ENCODE peak calls at places on chromosomes 2 and 18, in seven cellular contexts. V is sigmoid colon; Z is uterus; T is Peyer's patch; L is aorta; Y is CD8-positive, alpha-beta memory T cell; E is psoas muscle. W is an unnamed sample. For H3K4me1 and H3K36me3, the result is how much of the 10 kb centered on the place peaks cover.

GRCh38 chr2:157261199-157261782 is 3.8 kb downstream of the GALNT5 start:
- DNase-seq in Y (no peak), E (no peak), Z (no peak), V (no peak), L (no peak), T (peak), W (no peak)

GRCh38 chr2:205712508-205712907 is 30.2 kb downstream of the NRP2 start:
- DNase-seq in T (no peak), Z (no peak), Y (no peak), L (no peak), E (no peak), V (no peak), W (no peak)

GRCh38 chr18:55116855-55117254 is 157.6 kb upstream of the CCDC68 start:
- DNase-seq in T (no peak), Z (no peak), L (no peak), V (no peak), Y (no peak), E (no peak), W (no peak)

GRCh38 chr2:10544252-10544651 is 96.1 kb upstream of the ODC1 start:
- DNase-seq in V (no peak), E (no peak), T (no peak), L (no peak), Y (no peak), Z (no peak), W (no peak)

GRCh38 chr2:28869494-28870145 is 489 bp downstream of the TRMT61B start:
- DNase-seq in T (no peak), E (no peak), V (peak), Y (no peak), L (no peak), Z (no peak), W (peak)

GRCh38 chr2:120204022-120204405 is 19.2 kb downstream of the TMEM185B start:
- DNase-seq in Y (no peak), E (no peak), Z (no peak), V (no peak), T (no peak), L (no peak), W (no peak)

GRCh38 chr18:69995774-69996173 is 48.1 kb upstream of the CD226 start:
- DNase-seq in Z (no peak), V (no peak), Y (no peak), T (no peak), E (no peak), L (no peak), W (no peak)

GRCh38 chr18:59189746-59190145 is 30.2 kb upstream of the GRP start:
- DNase-seq in Y (no peak), E (no peak), Z (no peak), T (no peak), L (no peak), V (no peak), W (no peak)

GRCh38 chr2:21633531-21634310 is 510.0 kb downstream of the TDRD15 start:
- DNase-seq in E (no peak), L (no peak), Y (no peak), Z (no peak), V (no peak), T (no peak), W (no peak)

GRCh38 chr2:201021914-201022313 is 49.6 kb downstream of the HYCC2 start:
- DNase-seq in T (no peak), Z (no peak), E (no peak), L (no peak), Y (no peak), V (no peak), W (no peak)

GRCh38 chr2:230879271-230879882 is 14.6 kb downstream of the ITM2C start:
- DNase-seq in T (peak), V (peak), Y (no peak), E (no peak), Z (no peak), L (no peak), W (peak)

GRCh38 chr2:196479350-196479749 is 160.2 kb upstream of the CCDC150 start:
- DNase-seq in Y (no peak), T (no peak), E (no peak), L (no peak), Z (no peak), V (no peak), W (no peak)

GRCh38 chr18:51266736-51267135 is 69.3 kb upstream of the MEX3C start:
- DNase-seq in L (no peak), Y (no peak), V (no peak), T (no peak), Z (no peak), E (no peak), W (no peak)

GRCh38 chr2:238224636-238225035 is 15.2 kb downstream of the HES6 start:
- DNase-seq in L (no peak), Z (no peak), Y (no peak), E (no peak), V (no peak), T (no peak), W (no peak)

GRCh38 chr2:225824748-225825449 is 425.4 kb downstream of the NYAP2 start:
- DNase-seq in Z (no peak), L (no peak), Y (no peak), V (peak), E (no peak), T (no peak), W (no peak)

GRCh38 chr2:156892449-156893335 is 364.8 kb upstream of the GALNT5 start:
- DNase-seq in T (no peak), E (no peak), Z (no peak), Y (no peak), V (no peak), L (no peak), W (no peak)

GRCh38 chr18:68428026-68428425 is 286.9 kb downstream of the TMX3 start:
- DNase-seq in E (no peak), V (no peak), T (no peak), Y (no peak), Z (no peak), L (no peak), W (no peak)

GRCh38 chr2:234292955-234293228 is 204.0 kb downstream of the ARL4C start:
- DNase-seq in Y (no peak), V (no peak), E (no peak), L (no peak), T (no peak), Z (no peak), W (no peak)

GRCh38 chr2:234292205-234292954 is 204.5 kb downstream of the ARL4C start:
- DNase-seq in Y (peak), L (no peak), E (no peak), Z (no peak), T (no peak), V (no peak), W (no peak)

GRCh38 chr2:234290671-234291070 is 206.2 kb downstream of the ARL4C start:
- DNase-seq in L (peak), Z (no peak), V (peak), E (no peak), Y (peak), T (no peak), W (peak)

GRCh38 chr2:234291765-234292204 is 205.1 kb downstream of the ARL4C start:
- DNase-seq in E (no peak), Z (no peak), V (no peak), L (peak), Y (no peak), T (no peak), W (no peak)

DNA sequence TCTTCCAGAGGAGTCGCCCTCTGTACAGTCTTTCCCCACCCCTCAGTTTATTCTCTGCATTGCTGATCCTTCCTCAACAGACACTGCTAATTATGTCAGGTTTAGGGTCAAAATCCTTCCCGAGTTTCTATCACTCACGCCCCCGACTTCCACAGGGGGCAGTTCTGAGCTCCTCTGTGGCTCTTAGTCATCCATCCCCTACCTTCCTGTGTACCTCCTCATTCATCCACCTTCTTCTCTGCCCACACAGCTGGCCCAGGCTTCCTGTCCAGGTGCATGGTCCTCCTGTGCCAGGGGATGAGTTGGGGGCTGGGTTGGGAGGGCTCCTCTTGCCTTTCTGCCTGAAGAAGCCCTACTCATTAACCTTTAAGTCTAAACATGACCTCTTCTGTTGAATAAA is 202.9 kb downstream of the ARL4C start:
- DNase-seq in V (no peak), E (no peak), T (no peak), L (no peak), Z (no peak), Y (no peak), W (no peak)
- H3K4me1 ChIP-seq in V (under half), E (under half), T (under half), L (under half), Z (under half), Y (half or more), W (under half)

DNA sequence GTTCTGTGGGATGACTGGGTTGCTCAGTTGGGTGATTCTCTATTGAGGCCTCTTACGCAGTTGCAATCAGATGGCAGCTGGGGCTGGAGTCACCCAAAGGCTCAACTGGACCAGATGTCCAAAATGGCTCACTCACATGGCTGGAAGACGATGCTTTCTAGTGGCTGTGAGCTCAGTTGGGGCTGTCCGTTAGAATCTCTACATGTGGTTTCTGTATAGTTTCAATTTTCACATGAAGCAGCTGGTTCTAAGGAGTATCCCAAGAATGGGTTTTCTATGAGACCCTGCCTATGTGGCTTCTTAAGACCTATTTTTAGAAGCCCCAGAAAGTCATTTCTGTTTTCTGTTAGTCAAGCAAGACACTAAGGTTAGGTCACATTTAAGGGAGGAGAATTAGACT is 4.4 kb downstream of the XRCC5 start:
- DNase-seq in L (no peak), Y (no peak), T (no peak), V (no peak), Z (no peak), E (no peak), W (no peak)
- H3K36me3 ChIP-seq in L (under half), Y (half or more), T (under half), V (under half), Z (under half), E (under half), W (under half)

GRCh38 chr2:26723475-26723874 is 31.0 kb downstream of the KCNK3 start:
- DNase-seq in V (no peak), L (no peak), T (no peak), E (no peak), Z (no peak), Y (no peak), W (no peak)
- H3K4me1 ChIP-seq in V (half or more), L (under half), T (under half), E (under half), Z (under half), Y (under half), W (half or more)

DNA sequence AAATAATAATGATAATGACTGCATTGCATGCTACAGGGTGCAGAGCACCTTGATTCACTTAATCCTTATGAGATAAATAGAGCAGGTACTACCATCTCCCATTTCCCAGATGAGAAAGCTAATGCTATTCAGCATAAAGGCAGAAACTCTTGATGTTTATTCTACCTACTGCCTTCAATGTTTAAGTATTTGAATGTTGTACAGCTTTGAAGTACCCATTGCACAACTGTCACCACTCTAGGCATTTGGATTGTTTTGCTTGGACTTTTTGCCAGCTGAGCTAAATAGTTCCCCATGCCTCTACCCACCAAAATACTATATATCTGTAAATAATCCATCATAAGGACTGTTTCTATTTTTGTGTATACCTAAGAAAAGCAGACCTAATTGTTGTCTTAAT is 7.7 kb upstream of the MXD1 start:
- DNase-seq in Z (no peak), E (no peak), L (no peak), V (no peak), Y (no peak), T (no peak), W (no peak)
- H3K36me3 ChIP-seq in Z (under half), E (under half), L (under half), V (under half), Y (under half), T (under half), W (half or more)

W was measured in spleen.